ENCODE peak calls at places on chromosomes 6 and 20, in six cellular contexts. S, O, T, L, J and K are unnamed samples.
A peak's percentile ranks its signal among the peaks of the same experiment; 100 is the strongest.

GRCh38 chr20:24163501-24163900 is 174.9 kb upstream of the GGTLC1 start:
- DNase-seq in O (no peak), T (no peak), L (no peak), J (no peak), S (no peak), K (no peak)

GRCh38 chr6:43171284-43172126 is 436 bp downstream of the SRF start:
- DNase-seq in T (no peak), L (peak; percentile 85), S (no peak), O (no peak), J (no peak), K (no peak)

GRCh38 chr20:63934271-63935068 is 21.7 kb downstream of the UCKL1 start:
- DNase-seq in J (peak; percentile 72), S (no peak), T (no peak), O (no peak), L (peak; percentile 63), K (no peak)

GRCh38 chr6:1970151-1970561 is 275.2 kb downstream of the GMDS start:
- DNase-seq in J (peak; percentile 31), T (no peak), S (no peak), L (no peak), O (no peak), K (no peak)

GRCh38 chr20:38196592-38196991 is 31.5 kb upstream of the TGM2 start:
- DNase-seq in J (no peak), L (peak; percentile 91), O (peak; percentile 80), T (no peak), S (no peak), K (no peak)

GRCh38 chr6:161745128-161745527 is 471.3 kb upstream of the AGPAT4 start:
- DNase-seq in S (no peak), L (no peak), O (no peak), J (no peak), T (no peak), K (no peak)

GRCh38 chr6:119034827-119035458 is 43.5 kb downstream of the FAM184A start:
- DNase-seq in T (no peak), S (no peak), L (no peak), J (peak; percentile 90), O (no peak), K (no peak)

GRCh38 chr20:51610761-51611624 is 68.5 kb upstream of the NFATC2 start:
- DNase-seq in L (no peak), O (no peak), J (peak; percentile 26), S (no peak), T (no peak), K (no peak)

GRCh38 chr6:148523051-148523450 is 180.4 kb downstream of the SASH1 start:
- DNase-seq in S (no peak), T (no peak), L (no peak), O (no peak), J (no peak), K (no peak)

GRCh38 chr6:39770476-39770875 is 21.7 kb upstream of the DAAM2 start:
- DNase-seq in O (no peak), T (no peak), S (no peak), L (no peak), J (no peak), K (no peak)

GRCh38 chr6:149463781-149464180 is 21.0 kb downstream of the ZC3H12D start:
- DNase-seq in T (no peak), O (no peak), L (no peak), J (no peak), S (no peak), K (no peak)

GRCh38 chr20:22346716-22347115 is 237.7 kb downstream of the FOXA2 start:
- DNase-seq in T (no peak), S (no peak), O (peak; percentile 54), L (no peak), J (no peak), K (no peak)

GRCh38 chr6:159104163-159104885 is 59.5 kb upstream of the TAGAP start:
- DNase-seq in O (no peak), S (no peak), L (peak; percentile 83), J (peak; percentile 83), T (peak; percentile 82), K (no peak)

GRCh38 chr6:48151142-48151541 is 40.1 kb upstream of the PTCHD4 start:
- DNase-seq in T (no peak), O (peak; percentile 63), L (no peak), J (no peak), S (no peak), K (no peak)

GRCh38 chr6:42226251-42227143 is 8.8 kb upstream of the MRPS10 start:
- DNase-seq in O (peak; percentile 99), J (no peak), L (peak; percentile 86), S (no peak), T (no peak), K (no peak)

DNA sequence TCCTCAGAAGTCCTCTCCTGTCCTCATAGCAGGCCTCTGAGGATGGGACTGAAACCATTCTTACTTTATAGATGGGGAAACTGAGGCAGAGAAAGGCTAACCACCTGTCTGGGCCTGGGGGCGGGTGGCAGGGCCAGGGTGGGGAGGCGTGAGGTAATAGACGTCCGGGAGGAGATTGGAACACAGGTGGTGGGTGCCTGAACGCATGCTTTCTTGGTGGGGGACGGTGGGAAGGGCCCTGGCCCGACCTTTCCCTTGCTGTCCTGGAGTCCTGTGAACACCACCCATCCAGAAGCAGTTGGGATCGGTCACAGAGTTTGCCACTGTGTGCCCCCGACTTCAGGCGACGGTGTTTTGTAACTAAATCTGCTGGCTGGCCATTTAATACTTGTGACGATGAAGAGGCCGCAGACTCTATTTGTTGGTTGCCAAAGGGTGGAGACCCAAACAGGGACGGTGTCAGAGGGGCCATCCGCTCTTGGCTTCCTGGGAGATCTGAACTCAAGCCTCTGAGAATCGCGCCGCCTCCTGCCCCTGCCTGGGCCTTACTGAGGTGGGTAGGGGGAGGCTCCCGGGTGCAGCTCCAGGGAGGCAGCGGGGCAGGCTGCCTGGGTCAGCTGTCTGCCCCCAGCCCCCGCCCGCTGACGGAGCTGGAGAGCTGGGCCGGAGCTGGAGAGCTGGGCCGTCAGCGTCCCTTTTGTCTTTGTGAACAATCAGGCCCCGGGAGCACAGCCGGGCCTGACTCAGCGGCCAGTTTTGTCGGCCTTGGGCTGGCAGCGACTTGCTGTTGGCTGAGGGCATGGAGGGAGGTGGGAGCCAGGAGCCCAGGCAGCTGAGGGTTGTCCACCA is 4.1 kb downstream of the RBM38 start:
- DNase-seq in J (no peak), S (no peak), L (peak; percentile 77), O (no peak), T (peak; percentile 65), K (no peak)
- H3K4me3 ChIP-seq in J (no peak overlapping the region), S (peak overlapping the region; percentile 94), L (no peak overlapping the region), O (no peak overlapping the region), T (no peak overlapping the region), K (no peak overlapping the region)

GRCh38 chr6:55293116-55293515 is 34.2 kb upstream of the GFRAL start:
- DNase-seq in O (no peak), L (no peak), S (no peak), J (peak; percentile 67), T (no peak), K (no peak)
- TF ChIP-seq CTCF in O (peak; percentile 55), L (no peak), S (peak; percentile 25), J (peak; percentile 56), T (no peak), K (peak; percentile 43)

DNA sequence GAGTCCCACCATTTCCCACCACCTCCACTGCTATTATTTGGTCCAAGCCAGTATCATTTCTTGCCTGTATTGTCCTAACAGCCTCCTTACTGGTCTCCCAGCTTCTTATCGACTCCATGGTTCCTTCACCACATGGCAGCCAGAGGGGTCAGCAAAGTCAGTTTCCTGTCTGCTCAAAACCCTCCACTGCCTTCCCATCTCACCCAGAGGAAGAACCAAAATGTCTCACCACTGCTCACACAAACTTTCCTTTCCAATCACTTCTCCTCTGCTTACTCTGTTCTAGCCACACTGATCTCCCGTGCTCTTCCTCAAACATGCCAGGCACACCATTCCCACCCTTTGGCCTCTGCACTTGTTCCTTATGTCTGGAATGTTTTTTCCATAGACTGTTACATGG is 39.7 kb downstream of the BCL2L1 start:
- DNase-seq in S (no peak), L (no peak), J (no peak), T (no peak), O (no peak), K (no peak)
- H3K4me3 ChIP-seq in S (no peak overlapping the region), L (no peak overlapping the region), J (no peak overlapping the region), T (no peak overlapping the region), O (no peak overlapping the region), K (no peak overlapping the region)

GRCh38 chr6:44387346-44388134 is at the start of gene CDC5L:
- DNase-seq in O (peak; percentile 94), J (peak; percentile 98), L (peak; percentile 97), S (peak; percentile 99), T (peak; percentile 88), K (peak; percentile 99)
- TF ChIP-seq CTCF in O (no peak), J (no peak), L (no peak), S (no peak), T (no peak), K (no peak)